ENCODE peak calls at places on chromosomes 1 and 21, in eight cellular contexts. One of them, this sample, is unnamed.

GRCh38 chr1:28682840-28683239 is 14.3 kb downstream of the GMEB1 start:
- DNase-seq in ureter: no peak
- DNase-seq in IMR-90: peak
- DNase-seq in NAMALWA: no peak
- DNase-seq in fibroblast of mammary gland: peak
- DNase-seq in NCI-H446: no peak
- DNase-seq in choroid plexus epithelial cell: peak
- DNase-seq in osteocyte: no peak
- DNase-seq in this sample: no peak

GRCh38 chr1:115543247-115543646 is 98.5 kb upstream of the VANGL1 start:
- DNase-seq in ureter: no peak
- DNase-seq in IMR-90: no peak
- DNase-seq in NAMALWA: no peak
- DNase-seq in fibroblast of mammary gland: no peak
- DNase-seq in NCI-H446: no peak
- DNase-seq in choroid plexus epithelial cell: no peak
- DNase-seq in osteocyte: no peak
- DNase-seq in this sample: no peak

GRCh38 chr1:116496380-116496779 is 74.4 kb downstream of the CD58 start:
- DNase-seq in ureter: no peak
- DNase-seq in IMR-90: peak
- DNase-seq in NAMALWA: no peak
- DNase-seq in fibroblast of mammary gland: peak
- DNase-seq in NCI-H446: no peak
- DNase-seq in choroid plexus epithelial cell: peak
- DNase-seq in osteocyte: no peak
- DNase-seq in this sample: peak

GRCh38 chr1:31792116-31792515 is 23.7 kb downstream of the SPOCD1 start:
- DNase-seq in ureter: peak
- DNase-seq in IMR-90: no peak
- DNase-seq in NAMALWA: no peak
- DNase-seq in fibroblast of mammary gland: no peak
- DNase-seq in NCI-H446: no peak
- DNase-seq in choroid plexus epithelial cell: no peak
- DNase-seq in osteocyte: no peak
- DNase-seq in this sample: no peak

GRCh38 chr1:63448741-63449140 is 74.3 kb downstream of the ITGB3BP start:
- DNase-seq in ureter: no peak
- DNase-seq in IMR-90: peak
- DNase-seq in NAMALWA: no peak
- DNase-seq in fibroblast of mammary gland: peak
- DNase-seq in NCI-H446: no peak
- DNase-seq in choroid plexus epithelial cell: peak
- DNase-seq in osteocyte: no peak
- DNase-seq in this sample: peak

GRCh38 chr1:21517161-21517589 is 8.0 kb downstream of the ALPL start:
- DNase-seq in ureter: no peak
- DNase-seq in IMR-90: no peak
- DNase-seq in NAMALWA: no peak
- DNase-seq in fibroblast of mammary gland: no peak
- DNase-seq in NCI-H446: no peak
- DNase-seq in choroid plexus epithelial cell: no peak
- DNase-seq in osteocyte: no peak
- DNase-seq in this sample: no peak

GRCh38 chr1:58738873-58739272 is 39.0 kb upstream of the MYSM1 start:
- DNase-seq in ureter: no peak
- DNase-seq in IMR-90: no peak
- DNase-seq in NAMALWA: no peak
- DNase-seq in fibroblast of mammary gland: no peak
- DNase-seq in NCI-H446: no peak
- DNase-seq in choroid plexus epithelial cell: no peak
- DNase-seq in osteocyte: no peak
- DNase-seq in this sample: no peak

GRCh38 chr1:153538315-153538821 is 2.4 kb downstream of the S100A5 start:
- DNase-seq in ureter: no peak
- DNase-seq in IMR-90: peak
- DNase-seq in NAMALWA: no peak
- DNase-seq in fibroblast of mammary gland: peak
- DNase-seq in NCI-H446: no peak
- DNase-seq in choroid plexus epithelial cell: no peak
- DNase-seq in osteocyte: no peak
- DNase-seq in this sample: peak

GRCh38 chr1:17596651-17597509 is 57.4 kb downstream of the ARHGEF10L start:
- DNase-seq in ureter: no peak
- DNase-seq in IMR-90: no peak
- DNase-seq in NAMALWA: no peak
- DNase-seq in fibroblast of mammary gland: no peak
- DNase-seq in NCI-H446: no peak
- DNase-seq in choroid plexus epithelial cell: no peak
- DNase-seq in osteocyte: no peak
- DNase-seq in this sample: no peak

GRCh38 chr1:145758575-145758974 is 39.3 kb downstream of the CD160 start:
- DNase-seq in ureter: no peak
- DNase-seq in IMR-90: no peak
- DNase-seq in NAMALWA: no peak
- DNase-seq in fibroblast of mammary gland: no peak
- DNase-seq in NCI-H446: no peak
- DNase-seq in choroid plexus epithelial cell: no peak
- DNase-seq in osteocyte: no peak
- DNase-seq in this sample: no peak

GRCh38 chr1:184973308-184974085 is 811 bp downstream of the NIBAN1 start:
- DNase-seq in ureter: peak
- DNase-seq in IMR-90: peak
- DNase-seq in NAMALWA: peak
- DNase-seq in fibroblast of mammary gland: peak
- DNase-seq in NCI-H446: peak
- DNase-seq in choroid plexus epithelial cell: peak
- DNase-seq in osteocyte: peak
- DNase-seq in this sample: peak

GRCh38 chr1:108878678-108879077 is 1.9 kb downstream of the GPSM2 start:
- DNase-seq in ureter: no peak
- DNase-seq in IMR-90: no peak
- DNase-seq in NAMALWA: no peak
- DNase-seq in fibroblast of mammary gland: peak
- DNase-seq in NCI-H446: no peak
- DNase-seq in choroid plexus epithelial cell: no peak
- DNase-seq in osteocyte: no peak
- DNase-seq in this sample: no peak

GRCh38 chr1:29303201-29304024 is 67.1 kb downstream of the PTPRU start:
- DNase-seq in ureter: no peak
- DNase-seq in IMR-90: no peak
- DNase-seq in NAMALWA: no peak
- DNase-seq in fibroblast of mammary gland: no peak
- DNase-seq in NCI-H446: no peak
- DNase-seq in choroid plexus epithelial cell: no peak
- DNase-seq in osteocyte: no peak
- DNase-seq in this sample: no peak

GRCh38 chr21:41763398-41763931 is 3.4 kb downstream of the RIPK4 start:
- DNase-seq in ureter: no peak
- DNase-seq in IMR-90: no peak
- DNase-seq in NAMALWA: no peak
- DNase-seq in fibroblast of mammary gland: no peak
- DNase-seq in NCI-H446: no peak
- DNase-seq in choroid plexus epithelial cell: no peak
- DNase-seq in osteocyte: no peak
- DNase-seq in this sample: no peak

GRCh38 chr1:157270705-157271274 is 132.6 kb upstream of the ETV3 start:
- DNase-seq in ureter: peak
- DNase-seq in IMR-90: no peak
- DNase-seq in NAMALWA: peak
- DNase-seq in fibroblast of mammary gland: no peak
- DNase-seq in NCI-H446: no peak
- DNase-seq in choroid plexus epithelial cell: no peak
- DNase-seq in osteocyte: no peak
- DNase-seq in this sample: no peak

GRCh38 chr1:27872802-27873665 is 690 bp downstream of the THEMIS2 start:
- DNase-seq in ureter: no peak
- DNase-seq in IMR-90: peak
- DNase-seq in NAMALWA: peak
- DNase-seq in fibroblast of mammary gland: peak
- DNase-seq in NCI-H446: no peak
- DNase-seq in choroid plexus epithelial cell: peak
- DNase-seq in osteocyte: no peak
- DNase-seq in this sample: peak

GRCh38 chr1:168637350-168637991 is 61.1 kb downstream of the XCL1 start:
- DNase-seq in ureter: no peak
- DNase-seq in IMR-90: peak
- DNase-seq in NAMALWA: peak
- DNase-seq in fibroblast of mammary gland: peak
- DNase-seq in NCI-H446: no peak
- DNase-seq in choroid plexus epithelial cell: peak
- DNase-seq in osteocyte: no peak
- DNase-seq in this sample: peak

GRCh38 chr1:184691719-184692324 is 62.8 kb downstream of the EDEM3 start:
- DNase-seq in ureter: no peak
- DNase-seq in IMR-90: peak
- DNase-seq in NAMALWA: peak
- DNase-seq in fibroblast of mammary gland: peak
- DNase-seq in NCI-H446: peak
- DNase-seq in choroid plexus epithelial cell: peak
- DNase-seq in osteocyte: no peak
- DNase-seq in this sample: peak

GRCh38 chr1:179026813-179027664 is 1.3 kb downstream of the FAM20B start:
- DNase-seq in ureter: no peak
- DNase-seq in IMR-90: no peak
- DNase-seq in NAMALWA: no peak
- DNase-seq in fibroblast of mammary gland: no peak
- DNase-seq in NCI-H446: no peak
- DNase-seq in choroid plexus epithelial cell: no peak
- DNase-seq in osteocyte: no peak
- DNase-seq in this sample: no peak

GRCh38 chr1:61869691-61870109 is 127.4 kb downstream of the PATJ start:
- DNase-seq in ureter: no peak
- DNase-seq in IMR-90: no peak
- DNase-seq in NAMALWA: no peak
- DNase-seq in fibroblast of mammary gland: no peak
- DNase-seq in NCI-H446: no peak
- DNase-seq in choroid plexus epithelial cell: no peak
- DNase-seq in osteocyte: no peak
- DNase-seq in this sample: no peak

GRCh38 chr1:221459558-221459957 is 282.3 kb downstream of the DUSP10 start:
- DNase-seq in ureter: no peak
- DNase-seq in IMR-90: no peak
- DNase-seq in NAMALWA: no peak
- DNase-seq in fibroblast of mammary gland: no peak
- DNase-seq in NCI-H446: no peak
- DNase-seq in choroid plexus epithelial cell: no peak
- DNase-seq in osteocyte: no peak
- DNase-seq in this sample: no peak

GRCh38 chr1:243844186-243844585 is 5.9 kb downstream of the AKT3 start:
- DNase-seq in ureter: no peak
- DNase-seq in IMR-90: no peak
- DNase-seq in NAMALWA: no peak
- DNase-seq in fibroblast of mammary gland: no peak
- DNase-seq in NCI-H446: no peak
- DNase-seq in choroid plexus epithelial cell: no peak
- DNase-seq in osteocyte: no peak
- DNase-seq in this sample: no peak

GRCh38 chr1:36369061-36369470 is 16.7 kb downstream of the STK40 start:
- DNase-seq in ureter: peak
- DNase-seq in IMR-90: peak
- DNase-seq in NAMALWA: peak
- DNase-seq in fibroblast of mammary gland: peak
- DNase-seq in NCI-H446: peak
- DNase-seq in choroid plexus epithelial cell: peak
- DNase-seq in osteocyte: peak
- DNase-seq in this sample: peak

GRCh38 chr1:7655354-7655753 is 115.7 kb upstream of the VAMP3 start:
- DNase-seq in ureter: no peak
- DNase-seq in IMR-90: no peak
- DNase-seq in NAMALWA: no peak
- DNase-seq in fibroblast of mammary gland: no peak
- DNase-seq in NCI-H446: no peak
- DNase-seq in choroid plexus epithelial cell: no peak
- DNase-seq in osteocyte: no peak
- DNase-seq in this sample: no peak

GRCh38 chr1:47763456-47764171 is 233.6 kb downstream of the TRABD2B start:
- DNase-seq in ureter: no peak
- DNase-seq in IMR-90: peak
- DNase-seq in NAMALWA: no peak
- DNase-seq in fibroblast of mammary gland: no peak
- DNase-seq in NCI-H446: no peak
- DNase-seq in choroid plexus epithelial cell: peak
- DNase-seq in osteocyte: no peak
- DNase-seq in this sample: peak

GRCh38 chr1:202037706-202038296 is 27.4 kb downstream of the ELF3 start:
- DNase-seq in ureter: no peak
- DNase-seq in IMR-90: peak
- DNase-seq in NAMALWA: no peak
- DNase-seq in fibroblast of mammary gland: peak
- DNase-seq in NCI-H446: no peak
- DNase-seq in choroid plexus epithelial cell: peak
- DNase-seq in osteocyte: no peak
- DNase-seq in this sample: peak

GRCh38 chr1:161843156-161843555 is 77.0 kb downstream of the ATF6 start:
- DNase-seq in ureter: no peak
- DNase-seq in IMR-90: no peak
- DNase-seq in NAMALWA: no peak
- DNase-seq in fibroblast of mammary gland: peak
- DNase-seq in NCI-H446: no peak
- DNase-seq in choroid plexus epithelial cell: no peak
- DNase-seq in osteocyte: no peak
- DNase-seq in this sample: no peak

GRCh38 chr1:160407819-160408801 is 7.7 kb downstream of the VANGL2 start:
- DNase-seq in ureter: no peak
- DNase-seq in IMR-90: no peak
- DNase-seq in NAMALWA: no peak
- DNase-seq in fibroblast of mammary gland: peak
- DNase-seq in NCI-H446: no peak
- DNase-seq in choroid plexus epithelial cell: no peak
- DNase-seq in osteocyte: no peak
- DNase-seq in this sample: no peak

GRCh38 chr1:10607228-10607627 is 132.5 kb downstream of the PEX14 start:
- DNase-seq in ureter: no peak
- DNase-seq in IMR-90: peak
- DNase-seq in NAMALWA: no peak
- DNase-seq in fibroblast of mammary gland: no peak
- DNase-seq in NCI-H446: no peak
- DNase-seq in choroid plexus epithelial cell: peak
- DNase-seq in osteocyte: no peak
- DNase-seq in this sample: no peak

GRCh38 chr1:21909787-21910503 is 27.2 kb downstream of the HSPG2 start:
- DNase-seq in ureter: peak
- DNase-seq in IMR-90: peak
- DNase-seq in NAMALWA: no peak
- DNase-seq in fibroblast of mammary gland: peak
- DNase-seq in NCI-H446: no peak
- DNase-seq in choroid plexus epithelial cell: peak
- DNase-seq in osteocyte: no peak
- DNase-seq in this sample: peak

GRCh38 chr21:25456672-25457071 is 150.6 kb downstream of the MRPL39 start:
- DNase-seq in ureter: no peak
- DNase-seq in IMR-90: peak
- DNase-seq in NAMALWA: peak
- DNase-seq in fibroblast of mammary gland: no peak
- DNase-seq in NCI-H446: no peak
- DNase-seq in choroid plexus epithelial cell: peak
- DNase-seq in osteocyte: no peak
- DNase-seq in this sample: no peak

GRCh38 chr1:198156745-198157240 is at the start of gene NEK7:
- DNase-seq in ureter: peak
- DNase-seq in IMR-90: peak
- DNase-seq in NAMALWA: peak
- DNase-seq in fibroblast of mammary gland: peak
- DNase-seq in NCI-H446: peak
- DNase-seq in choroid plexus epithelial cell: peak
- DNase-seq in osteocyte: peak
- DNase-seq in this sample: peak

GRCh38 chr21:38306407-38306806 is 49.6 kb downstream of the KCNJ15 start:
- DNase-seq in ureter: no peak
- DNase-seq in IMR-90: peak
- DNase-seq in NAMALWA: peak
- DNase-seq in fibroblast of mammary gland: peak
- DNase-seq in NCI-H446: no peak
- DNase-seq in choroid plexus epithelial cell: peak
- DNase-seq in osteocyte: no peak
- DNase-seq in this sample: peak

GRCh38 chr1:154846921-154847442 is 23.1 kb downstream of the KCNN3 start:
- DNase-seq in ureter: no peak
- DNase-seq in IMR-90: no peak
- DNase-seq in NAMALWA: no peak
- DNase-seq in fibroblast of mammary gland: no peak
- DNase-seq in NCI-H446: no peak
- DNase-seq in choroid plexus epithelial cell: no peak
- DNase-seq in osteocyte: no peak
- DNase-seq in this sample: no peak